ENCODE peak calls at places on chromosome 16, in ten cellular contexts. N is AG04450; H is B cell; Q is endodermal cell; Z is A549; F is neural crest cell; D is choroid plexus epithelial cell; X is heart right ventricle; A is CD4-positive, alpha-beta T cell; C is mammary epithelial cell. E is an unnamed sample.

GRCh38 chr16:77816293-77816692 is 27.9 kb downstream of the VAT1L start:
- DNase-seq in N (peak), H (no peak), Q (no peak), Z (no peak), F (no peak), D (peak), X (no peak), A (no peak), C (no peak), E (no peak)

GRCh38 chr16:47162670-47163420 is 19.1 kb upstream of the NETO2 start:
- DNase-seq in N (no peak), H (no peak), Q (no peak), Z (no peak), F (no peak), D (no peak), X (no peak), A (no peak), C (no peak), E (no peak)

GRCh38 chr16:15598648-15599190 is 44.2 kb downstream of the MARF1 start:
- DNase-seq in N (no peak), H (no peak), Q (no peak), Z (no peak), F (no peak), D (no peak), X (no peak), A (no peak), C (no peak), E (no peak)

GRCh38 chr16:79839851-79840321 is 239.3 kb upstream of the MAF start:
- DNase-seq in N (no peak), H (no peak), Q (no peak), Z (no peak), F (no peak), D (no peak), X (peak), A (no peak), C (no peak), E (no peak)

GRCh38 chr16:85720319-85720637 is 30.6 kb downstream of the C16orf74 start:
- DNase-seq in N (no peak), H (no peak), Q (no peak), Z (no peak), F (no peak), D (no peak), X (no peak), A (no peak), C (peak), E (no peak)

GRCh38 chr16:13018026-13018425 is 116.6 kb downstream of the SHISA9 start:
- DNase-seq in N (no peak), H (no peak), Q (no peak), Z (no peak), F (no peak), D (no peak), X (no peak), A (no peak), C (no peak), E (no peak)

GRCh38 chr16:19607610-19608280 is 52.2 kb downstream of the VPS35L start:
- DNase-seq in N (no peak), H (no peak), Q (no peak), Z (no peak), F (no peak), D (peak), X (no peak), A (no peak), C (no peak), E (no peak)

GRCh38 chr16:78976212-78976611 is 624.3 kb downstream of the MAF start:
- DNase-seq in N (no peak), H (no peak), Q (no peak), Z (no peak), F (no peak), D (no peak), X (no peak), A (no peak), C (no peak), E (no peak)

GRCh38 chr16:3066440-3066748 is 954 bp downstream of the IL32 start:
- DNase-seq in N (no peak), H (no peak), Q (no peak), Z (no peak), F (no peak), D (no peak), X (no peak), A (no peak), C (no peak), E (no peak)

GRCh38 chr16:66484453-66485213 is 57.5 kb downstream of the BEAN1 start:
- DNase-seq in N (no peak), H (no peak), Q (no peak), Z (no peak), F (no peak), D (no peak), X (no peak), A (no peak), C (no peak), E (peak)

GRCh38 chr16:53732296-53732929 is 28.5 kb downstream of the FTO start:
- DNase-seq in N (no peak), H (no peak), Q (no peak), Z (peak), F (no peak), D (no peak), X (no peak), A (no peak), C (no peak), E (no peak)

GRCh38 chr16:12354296-12354818 is 377.8 kb downstream of the SNX29 start:
- DNase-seq in N (no peak), H (no peak), Q (no peak), Z (no peak), F (no peak), D (no peak), X (no peak), A (no peak), C (no peak), E (no peak)

GRCh38 chr16:73095885-73096341 is 48.0 kb upstream of the ZFHX3 start:
- DNase-seq in N (no peak), H (no peak), Q (no peak), Z (no peak), F (no peak), D (peak), X (no peak), A (no peak), C (no peak), E (no peak)

GRCh38 chr16:54934536-54935410 is 4.1 kb downstream of the IRX5 start:
- DNase-seq in N (no peak), H (no peak), Q (peak), Z (no peak), F (peak), D (no peak), X (peak), A (no peak), C (peak), E (no peak)

GRCh38 chr16:23874613-23875294 is 39.0 kb downstream of the PRKCB start:
- DNase-seq in N (no peak), H (no peak), Q (no peak), Z (no peak), F (no peak), D (peak), X (no peak), A (no peak), C (peak), E (no peak)

GRCh38 chr16:46972429-46972970 is 974 bp downstream of the DNAJA2 start:
- DNase-seq in N (no peak), H (no peak), Q (no peak), Z (peak), F (no peak), D (peak), X (no peak), A (no peak), C (peak), E (no peak)

GRCh38 chr16:57775661-57776469 is 26.4 kb downstream of the KIFC3 start:
- DNase-seq in N (no peak), H (no peak), Q (peak), Z (no peak), F (peak), D (peak), X (no peak), A (no peak), C (no peak), E (no peak)
- TF ChIP-seq CTCF in N (peak), H (no peak), Q (peak), Z (no peak), F (peak), D (peak), X (peak), A (no peak), C (no peak), E (peak)

GRCh38 chr16:84143081-84143480 is 1.9 kb downstream of the HSDL1 start:
- DNase-seq in N (no peak), H (no peak), Q (no peak), Z (no peak), F (no peak), D (no peak), X (no peak), A (no peak), C (no peak), E (no peak)

GRCh38 chr16:84144859-84145639 is at the start of the genes DNAAF1 and HSDL1:
- DNase-seq in N (peak), H (peak), Q (peak), Z (peak), F (peak), D (peak), X (peak), A (peak), C (peak), E (no peak)

GRCh38 chr16:84141143-84141670 is 3.8 kb downstream of the HSDL1 start:
- DNase-seq in N (no peak), H (no peak), Q (no peak), Z (peak), F (no peak), D (no peak), X (no peak), A (no peak), C (no peak), E (no peak)

GRCh38 chr16:84143784-84144199 is 1.2 kb downstream of the HSDL1 start:
- DNase-seq in N (no peak), H (no peak), Q (peak), Z (no peak), F (no peak), D (no peak), X (no peak), A (no peak), C (no peak), E (no peak)

DNA sequence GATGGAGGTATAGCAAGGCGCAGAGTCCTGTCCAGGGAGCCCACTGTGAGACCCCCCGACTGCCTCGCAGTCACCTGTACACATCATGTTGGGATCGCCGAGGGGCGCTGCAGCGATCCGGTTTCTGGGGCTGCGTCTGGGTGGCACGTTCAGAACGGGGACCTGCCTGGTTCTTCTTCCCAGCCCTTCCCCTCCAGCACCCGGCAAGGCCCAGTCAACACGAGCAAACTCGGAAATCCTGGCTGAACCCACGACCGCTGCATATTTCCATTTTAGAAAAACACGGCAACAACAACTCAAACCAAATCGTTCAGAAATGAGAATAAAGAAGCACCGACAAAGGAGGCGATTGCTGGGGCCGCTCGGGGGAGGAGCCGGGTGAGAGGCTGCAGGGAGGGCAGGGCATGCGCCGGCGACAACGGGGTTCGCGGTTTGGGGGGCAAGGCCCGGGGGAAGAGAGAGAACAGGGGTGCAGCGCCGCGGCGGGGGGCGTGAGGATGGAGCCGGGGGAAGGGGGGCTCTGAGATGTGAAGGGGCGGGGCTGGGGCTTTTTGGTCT is 597 bp downstream of the HSDL1 start:
- DNase-seq in N (no peak), H (no peak), Q (peak), Z (peak), F (peak), D (peak), X (peak), A (peak), C (peak), E (no peak)
- TF ChIP-seq CTCF in N (peak), H (no peak), Q (peak), Z (no peak), F (no peak), D (peak), X (no peak), A (no peak), C (no peak), E (peak)

DNA sequence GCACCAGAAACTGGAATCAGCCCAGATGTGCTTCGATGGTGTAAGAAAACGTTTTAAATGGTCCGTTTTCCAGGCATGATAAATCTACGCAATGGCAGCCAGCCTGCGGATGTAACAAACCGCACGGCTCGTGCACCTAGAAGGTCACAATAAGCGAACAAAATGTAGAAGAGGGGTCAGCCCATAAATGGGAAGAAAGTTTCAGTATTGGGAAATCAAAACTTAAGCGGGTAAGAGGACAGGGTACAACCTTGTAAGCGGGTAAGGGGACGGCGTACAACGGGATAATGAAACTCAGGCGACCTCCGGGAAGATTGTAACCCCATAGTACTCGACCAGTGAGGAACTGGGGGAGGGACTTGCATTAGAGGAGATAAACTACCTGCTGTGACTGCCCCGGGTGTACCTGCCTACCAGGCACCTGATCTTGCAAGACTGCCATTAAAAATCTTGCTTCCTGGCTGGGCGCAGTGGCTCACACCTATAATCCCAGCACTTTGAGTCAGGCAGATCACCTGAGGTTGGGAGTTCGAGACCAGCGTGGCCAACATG is 66.6 kb downstream of the ANKRD11 start:
- DNase-seq in N (no peak), H (no peak), Q (no peak), Z (no peak), F (no peak), D (no peak), X (no peak), A (no peak), C (no peak), E (no peak)
- TF ChIP-seq CTCF in N (no peak), H (no peak), Q (no peak), Z (no peak), F (no peak), D (no peak), X (no peak), A (no peak), C (no peak), E (no peak)

GRCh38 chr16:30659507-30660423 is 1.5 kb downstream of the FBRS start:
- DNase-seq in N (no peak), H (peak), Q (peak), Z (no peak), F (no peak), D (peak), X (no peak), A (peak), C (peak), E (no peak)
- TF ChIP-seq CTCF in N (peak), H (no peak), Q (no peak), Z (peak), F (no peak), D (peak), X (no peak), A (no peak), C (no peak), E (no peak)

GRCh38 chr16:67662653-67663010 is 1.9 kb downstream of the PARD6A start:
- DNase-seq in N (no peak), H (no peak), Q (no peak), Z (no peak), F (no peak), D (no peak), X (no peak), A (no peak), C (no peak), E (no peak)

GRCh38 chr16:67660564-67661028 is at the start of gene PARD6A:
- DNase-seq in N (peak), H (peak), Q (peak), Z (peak), F (peak), D (peak), X (peak), A (peak), C (peak), E (no peak)

GRCh38 chr16:67661101-67661661 is 421 bp downstream of the PARD6A start:
- DNase-seq in N (no peak), H (no peak), Q (peak), Z (peak), F (no peak), D (peak), X (no peak), A (no peak), C (peak), E (no peak)

GRCh38 chr16:67663151-67663876 is 2.6 kb downstream of the PARD6A start:
- DNase-seq in N (no peak), H (no peak), Q (peak), Z (peak), F (no peak), D (peak), X (no peak), A (no peak), C (no peak), E (no peak)

DNA sequence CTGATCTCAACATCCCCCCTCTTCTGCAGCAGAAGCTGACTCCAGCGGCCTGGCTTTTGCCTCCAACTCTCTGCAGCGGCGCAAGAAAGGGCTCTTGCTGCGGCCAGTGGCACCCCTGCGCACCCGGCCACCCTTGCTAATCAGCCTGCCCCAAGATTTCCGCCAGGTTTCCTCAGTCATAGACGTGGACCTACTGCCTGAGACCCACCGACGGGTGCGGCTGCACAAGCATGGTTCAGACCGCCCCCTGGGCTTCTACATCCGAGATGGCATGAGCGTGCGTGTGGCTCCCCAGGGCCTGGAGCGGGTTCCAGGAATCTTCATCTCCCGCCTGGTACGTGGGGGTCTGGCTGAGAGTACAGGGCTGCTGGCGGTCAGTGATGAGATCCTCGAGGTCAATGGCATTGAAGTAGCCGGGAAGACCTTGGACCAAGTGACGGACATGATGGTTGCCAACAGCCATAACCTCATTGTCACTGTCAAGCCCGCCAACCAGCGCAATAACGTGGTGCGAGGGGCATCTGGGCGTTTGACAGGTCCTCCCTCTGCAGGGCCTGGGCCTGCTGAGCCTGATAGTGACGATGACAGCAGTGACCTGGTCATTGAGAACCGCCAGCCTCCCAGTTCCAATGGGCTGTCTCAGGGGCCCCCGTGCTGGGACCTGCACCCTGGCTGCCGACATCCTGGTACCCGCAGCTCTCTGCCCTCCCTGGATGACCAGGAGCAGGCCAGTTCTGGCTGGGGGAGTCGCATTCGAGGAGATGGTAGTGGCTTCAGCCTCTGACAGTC is 1.3 kb downstream of the PARD6A start:
- DNase-seq in N (no peak), H (no peak), Q (no peak), Z (no peak), F (no peak), D (no peak), X (no peak), A (no peak), C (no peak), E (no peak)
- TF ChIP-seq CTCF in N (no peak), H (no peak), Q (no peak), Z (no peak), F (no peak), D (no peak), X (no peak), A (no peak), C (no peak), E (no peak)

DNA sequence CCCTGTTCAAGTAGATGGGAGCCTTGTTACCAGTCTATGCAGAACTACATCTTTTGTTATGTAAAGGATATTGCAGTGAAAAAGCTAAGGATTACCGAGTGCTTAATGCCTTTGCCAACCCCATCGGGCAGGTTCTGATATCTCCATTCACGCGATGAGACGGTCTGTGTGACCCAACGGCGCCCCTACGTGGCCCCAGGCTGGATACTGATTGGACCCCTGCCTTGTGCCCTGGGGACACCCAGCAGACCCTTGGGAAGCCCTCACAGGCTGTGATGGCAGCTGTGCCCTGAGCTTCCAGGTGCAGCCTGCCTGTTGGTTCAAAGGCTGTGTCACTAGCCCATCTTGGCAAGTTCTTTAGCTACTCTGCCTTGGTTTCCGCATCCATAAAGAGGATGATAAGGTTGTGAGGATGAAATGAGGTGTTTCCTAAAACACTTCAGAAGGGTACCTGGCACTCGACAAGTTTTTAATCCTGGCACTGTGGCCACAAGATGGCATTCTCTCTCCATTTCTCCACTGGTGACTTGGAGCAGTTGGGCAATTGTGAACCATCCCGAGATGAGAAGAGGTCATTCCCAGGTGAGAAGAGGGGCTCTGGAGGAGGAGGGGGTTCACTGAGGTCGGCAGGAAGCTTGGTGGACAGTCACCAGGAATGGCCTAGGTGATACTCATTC is 33.6 kb downstream of the HAPSTR1 start:
- DNase-seq in N (no peak), H (no peak), Q (no peak), Z (no peak), F (no peak), D (no peak), X (no peak), A (no peak), C (no peak), E (no peak)
- TF ChIP-seq CTCF in N (no peak), H (no peak), Q (peak), Z (no peak), F (no peak), D (no peak), X (no peak), A (no peak), C (no peak), E (peak)

GRCh38 chr16:2005646-2006045 is 4.0 kb downstream of the ZNF598 start:
- DNase-seq in N (no peak), H (no peak), Q (peak), Z (no peak), F (no peak), D (no peak), X (no peak), A (no peak), C (no peak), E (no peak)
- TF ChIP-seq CTCF in N (no peak), H (no peak), Q (peak), Z (peak), F (no peak), D (no peak), X (no peak), A (no peak), C (no peak), E (no peak)

GRCh38 chr16:50386139-50386538 is 17.4 kb upstream of the BRD7 start:
- DNase-seq in N (no peak), H (no peak), Q (no peak), Z (no peak), F (no peak), D (no peak), X (no peak), A (no peak), C (no peak), E (no peak)
- TF ChIP-seq CTCF in N (no peak), H (no peak), Q (no peak), Z (no peak), F (no peak), D (no peak), X (no peak), A (no peak), C (no peak), E (no peak)

GRCh38 chr16:695355-696089 is 5.3 kb upstream of the WDR24 start:
- DNase-seq in N (no peak), H (no peak), Q (peak), Z (no peak), F (no peak), D (no peak), X (no peak), A (peak), C (peak), E (no peak)
- TF ChIP-seq CTCF in N (no peak), H (no peak), Q (no peak), Z (no peak), F (no peak), D (no peak), X (no peak), A (no peak), C (no peak), E (no peak)